ENCODE peak calls at places on chromosomes 16 and 17, in five cellular contexts. K is neuronal stem cell, N is IMR-90, X is mesendoderm, I is trophoblast cell. Y is an unnamed sample.

GRCh38 chr17:70609566-70609965 is 440.2 kb downstream of the KCNJ2 start:
- DNase-seq in K (no peak), N (no peak), X (no peak), I (no peak), Y (no peak)

GRCh38 chr17:29760771-29761682 is 138.3 kb upstream of the CORO6 start:
- DNase-seq in K (peak; percentile 64), N (peak; percentile 83), X (peak; percentile 89), I (peak; percentile 92), Y (peak; percentile 90)

GRCh38 chr16:35170610-35171009 is 1711.2 kb downstream of the TP53TG3F start:
- DNase-seq in K (no peak), N (no peak), X (no peak), I (no peak), Y (no peak)

GRCh38 chr16:35906440-35906839 is 2447.0 kb downstream of the TP53TG3F start:
- DNase-seq in K (no peak), N (no peak), X (no peak), I (no peak), Y (no peak)

GRCh38 chr16:74304164-74304834 is 7.7 kb downstream of the PSMD7 start:
- DNase-seq in K (no peak), N (no peak), X (no peak), I (peak; percentile 11), Y (no peak)

GRCh38 chr17:80992948-80993624 is 1.4 kb downstream of the CHMP6 start:
- DNase-seq in K (no peak), N (no peak), X (no peak), I (no peak), Y (no peak)

GRCh38 chr16:12215302-12216105 is 239.0 kb downstream of the SNX29 start:
- DNase-seq in K (peak; percentile 24), N (no peak), X (peak; percentile 46), I (no peak), Y (no peak)

GRCh38 chr17:17727111-17727659 is 45.9 kb downstream of the RAI1 start:
- DNase-seq in K (no peak), N (no peak), X (no peak), I (no peak), Y (no peak)

GRCh38 chr16:72937360-72937759 is 110.6 kb downstream of the ZFHX3 start:
- DNase-seq in K (no peak), N (no peak), X (no peak), I (no peak), Y (no peak)

GRCh38 chr16:1763521-1764511 is 7.5 kb downstream of the NME3 start:
- DNase-seq in K (peak; percentile 46), N (no peak), X (peak; percentile 86), I (peak; percentile 61), Y (peak; percentile 33)

GRCh38 chr17:59372138-59372751 is 40.8 kb downstream of the YPEL2 start:
- DNase-seq in K (no peak), N (peak; percentile 54), X (no peak), I (peak; percentile 64), Y (peak; percentile 96)

GRCh38 chr17:72974605-72975232 is 117.8 kb downstream of the SLC39A11 start:
- DNase-seq in K (no peak), N (peak; percentile 83), X (no peak), I (no peak), Y (peak; percentile 45)

GRCh38 chr16:23318639-23319038 is 16.5 kb downstream of the SCNN1B start:
- DNase-seq in K (no peak), N (no peak), X (no peak), I (no peak), Y (no peak)

GRCh38 chr16:3881499-3881995 is 1.0 kb upstream of the CREBBP start:
- DNase-seq in K (no peak), N (no peak), X (peak; percentile 49), I (no peak), Y (no peak)
- H3K4me3 ChIP-seq in K (peak overlapping the region; percentile 79), N (no peak overlapping the region), X (peak overlapping the region; percentile 51), I (peak overlapping the region; percentile 69), Y (peak overlapping the region; percentile 67)

GRCh38 chr16:317583-317982 is 34.6 kb downstream of the PDIA2 start:
- DNase-seq in K (no peak), N (no peak), X (no peak), I (no peak), Y (no peak)
- H4K8ac ChIP-seq in K (no peak overlapping the region), N (no peak overlapping the region), X (no peak overlapping the region), I (no peak overlapping the region), Y (no peak overlapping the region)

DNA sequence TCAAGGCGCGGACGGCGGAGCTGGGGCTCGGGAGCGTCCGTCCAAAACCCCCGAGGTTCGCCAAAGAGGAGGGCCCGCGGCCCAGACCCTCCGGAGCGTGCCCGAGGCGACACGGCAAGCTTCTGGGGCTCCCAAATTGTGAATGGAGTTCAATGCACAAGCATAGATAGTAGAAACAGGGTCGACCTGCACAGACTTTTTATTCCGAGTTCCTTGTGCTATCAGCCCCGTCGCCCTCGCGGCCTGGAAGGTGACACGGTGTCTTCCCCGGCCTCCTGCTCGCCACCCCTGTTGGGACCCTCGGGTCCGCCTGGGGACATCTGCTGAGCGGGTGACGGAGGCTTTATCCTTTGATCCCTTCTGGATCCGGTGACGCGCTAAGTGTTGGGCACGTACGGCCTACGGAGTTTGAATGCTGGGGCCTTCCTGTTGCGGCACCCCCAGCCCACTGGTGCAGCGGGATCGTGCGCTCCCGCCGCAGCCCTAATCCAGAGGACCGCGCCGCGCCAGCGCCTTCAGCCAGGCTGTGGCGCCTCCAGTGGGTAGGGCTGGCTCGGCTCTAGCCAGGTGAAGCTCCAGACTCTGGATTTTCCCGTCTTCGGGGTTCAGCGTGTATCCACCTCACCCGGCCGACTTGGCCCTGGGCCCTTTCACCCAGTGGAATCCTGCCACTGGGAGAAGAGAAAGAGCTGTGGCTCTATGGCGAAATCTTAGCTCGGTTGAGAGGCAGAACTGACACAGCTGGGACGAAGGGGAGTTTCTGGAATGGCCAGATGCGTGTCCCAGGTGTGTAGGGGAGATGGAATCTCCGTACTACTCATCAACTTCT is 17.0 kb upstream of the NTN1 start:
- DNase-seq in K (no peak), N (no peak), X (no peak), I (peak; percentile 60), Y (no peak)
- H3K4me3 ChIP-seq in K (peak overlapping the region; percentile 59), N (no peak overlapping the region), X (no peak overlapping the region), I (no peak overlapping the region), Y (no peak overlapping the region)

DNA sequence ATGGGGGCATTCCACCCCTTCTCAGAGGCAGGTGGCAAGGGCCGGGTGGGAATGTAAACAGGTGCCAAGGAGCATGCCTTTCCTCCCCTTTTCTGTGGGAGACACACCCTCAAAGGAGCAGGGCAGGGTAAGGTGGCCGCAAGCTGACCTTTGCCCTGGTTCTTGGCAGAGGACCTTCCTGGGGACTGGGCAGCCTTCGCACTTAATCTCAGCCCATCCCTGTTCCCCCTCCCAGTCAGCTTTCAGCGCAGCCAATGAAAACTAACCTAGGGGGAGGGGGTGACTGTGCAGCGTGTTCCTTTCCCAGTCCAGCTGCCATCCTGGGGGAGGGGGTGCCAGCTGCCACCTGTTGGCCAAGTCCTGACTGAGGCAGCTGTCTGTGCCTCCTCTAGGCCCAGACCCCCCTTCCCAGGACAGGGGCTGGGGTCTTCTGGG is 2.8 kb downstream of the TRAF4 start:
- DNase-seq in K (no peak), N (no peak), X (peak; percentile 62), I (peak; percentile 76), Y (no peak)
- H4K8ac ChIP-seq in K (no peak overlapping the region), N (no peak overlapping the region), X (no peak overlapping the region), I (peak overlapping the region; percentile 75), Y (no peak overlapping the region)

GRCh38 chr16:82630219-82630618 is 3.5 kb downstream of the CDH13 start:
- DNase-seq in K (no peak), N (peak; percentile 68), X (no peak), I (no peak), Y (peak; percentile 84)
- H3K4me3 ChIP-seq in K (no peak overlapping the region), N (no peak overlapping the region), X (no peak overlapping the region), I (no peak overlapping the region), Y (no peak overlapping the region)

GRCh38 chr17:76296889-76297288 is 11.2 kb downstream of the QRICH2 start:
- DNase-seq in K (no peak), N (no peak), X (no peak), I (no peak), Y (no peak)

GRCh38 chr17:76296186-76296585 is 11.9 kb downstream of the QRICH2 start:
- DNase-seq in K (no peak), N (no peak), X (no peak), I (no peak), Y (no peak)

GRCh38 chr17:76297436-76297835 is 10.6 kb downstream of the QRICH2 start:
- DNase-seq in K (no peak), N (no peak), X (no peak), I (no peak), Y (no peak)

GRCh38 chr17:76293106-76293505 is 15.0 kb downstream of the QRICH2 start:
- DNase-seq in K (no peak), N (no peak), X (no peak), I (no peak), Y (no peak)

DNA sequence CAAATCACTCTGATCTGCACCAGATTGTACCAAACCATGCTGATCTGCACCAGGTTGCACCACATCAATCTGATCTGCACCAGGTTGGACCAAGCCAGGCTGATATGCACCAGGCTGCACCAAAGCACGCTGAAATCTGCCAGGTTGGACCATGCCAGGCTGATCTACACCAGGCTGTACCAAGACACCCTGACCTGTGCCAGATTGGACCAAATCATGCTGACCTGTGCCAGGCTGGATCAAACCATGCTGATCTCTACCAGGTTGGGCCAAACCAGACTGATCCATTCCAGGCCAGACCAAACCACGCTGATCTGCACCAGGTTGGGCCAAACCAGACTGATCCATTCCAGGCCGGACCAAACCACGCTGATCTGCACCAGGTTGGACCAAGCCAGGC is 15.5 kb downstream of the QRICH2 start:
- DNase-seq in K (no peak), N (no peak), X (no peak), I (no peak), Y (no peak)
- H4K8ac ChIP-seq in K (no peak overlapping the region), N (no peak overlapping the region), X (no peak overlapping the region), I (no peak overlapping the region), Y (no peak overlapping the region)

GRCh38 chr17:77436058-77436442 is 295.3 kb downstream of the SEC14L1 start:
- DNase-seq in K (no peak), N (peak; percentile 69), X (peak; percentile 91), I (no peak), Y (peak; percentile 71)

GRCh38 chr17:77437017-77437416 is 296.2 kb downstream of the SEC14L1 start:
- DNase-seq in K (no peak), N (peak; percentile 80), X (no peak), I (no peak), Y (peak; percentile 78)

GRCh38 chr17:77435272-77436057 is 294.7 kb downstream of the SEC14L1 start:
- DNase-seq in K (no peak), N (no peak), X (no peak), I (no peak), Y (no peak)

GRCh38 chr17:77437747-77438146 is 297.0 kb downstream of the SEC14L1 start:
- DNase-seq in K (no peak), N (no peak), X (no peak), I (no peak), Y (no peak)

GRCh38 chr17:77436481-77436880 is 295.7 kb downstream of the SEC14L1 start:
- DNase-seq in K (no peak), N (no peak), X (no peak), I (no peak), Y (no peak)
- H3K4me3 ChIP-seq in K (no peak overlapping the region), N (no peak overlapping the region), X (no peak overlapping the region), I (no peak overlapping the region), Y (peak overlapping the region; percentile 52)